ENCODE peak calls at places on chromosomes 4 and X, in four cellular contexts. One of them, this sample, is unnamed.

GRCh38 chrX:30779453-30780030 is 109.5 kb downstream of the TAB3 start:
- DNase-seq in lower leg skin: no peak
- DNase-seq in lung: no peak
- DNase-seq in Peyer's patch: no peak
- DNase-seq in this sample: no peak

GRCh38 chrX:22666441-22666840 is 333.3 kb upstream of the DDX53 start:
- DNase-seq in lower leg skin: no peak
- DNase-seq in lung: no peak
- DNase-seq in Peyer's patch: no peak
- DNase-seq in this sample: peak

GRCh38 chr4:152585036-152585439 is 49.1 kb upstream of the FBXW7 start:
- DNase-seq in lower leg skin: no peak
- DNase-seq in lung: no peak
- DNase-seq in Peyer's patch: no peak
- DNase-seq in this sample: no peak

GRCh38 chr4:186948361-186949291 is 225.0 kb upstream of the FAT1 start:
- DNase-seq in lower leg skin: no peak
- DNase-seq in lung: no peak
- DNase-seq in Peyer's patch: no peak
- DNase-seq in this sample: peak

GRCh38 chrX:30530591-30530990 is 47.0 kb downstream of the TASL start:
- DNase-seq in lower leg skin: no peak
- DNase-seq in lung: no peak
- DNase-seq in Peyer's patch: no peak
- DNase-seq in this sample: no peak

GRCh38 chrX:68396953-68397352 is 36.3 kb downstream of the OPHN1 start:
- DNase-seq in lower leg skin: no peak
- DNase-seq in lung: no peak
- DNase-seq in Peyer's patch: no peak
- DNase-seq in this sample: no peak

GRCh38 chrX:77085372-77085771 is 361.8 kb upstream of the FGF16 start:
- DNase-seq in lower leg skin: no peak
- DNase-seq in lung: no peak
- DNase-seq in Peyer's patch: no peak
- DNase-seq in this sample: no peak

GRCh38 chr4:1751155-1751918 is 30.0 kb downstream of the TACC3 start:
- DNase-seq in lower leg skin: no peak
- DNase-seq in lung: no peak
- DNase-seq in Peyer's patch: no peak
- DNase-seq in this sample: no peak

GRCh38 chrX:69508610-69509009 is 4.5 kb downstream of the NALF2 start:
- DNase-seq in lower leg skin: peak
- DNase-seq in lung: no peak
- DNase-seq in Peyer's patch: no peak
- DNase-seq in this sample: no peak

GRCh38 chrX:154429708-154430107 is 1.2 kb downstream of the ATP6AP1 start:
- DNase-seq in lower leg skin: no peak
- DNase-seq in lung: no peak
- DNase-seq in Peyer's patch: no peak
- DNase-seq in this sample: no peak

GRCh38 chr4:10063544-10064300 is 42.4 kb upstream of the SLC2A9 start:
- DNase-seq in lower leg skin: peak
- DNase-seq in lung: peak
- DNase-seq in Peyer's patch: peak
- DNase-seq in this sample: peak

GRCh38 chr4:37835806-37836205 is 9.3 kb downstream of the PGM2 start:
- DNase-seq in lower leg skin: no peak
- DNase-seq in lung: no peak
- DNase-seq in Peyer's patch: no peak
- DNase-seq in this sample: no peak

GRCh38 chr4:168842186-168842585 is 167.9 kb downstream of the CBR4 start:
- DNase-seq in lower leg skin: no peak
- DNase-seq in lung: no peak
- DNase-seq in Peyer's patch: no peak
- DNase-seq in this sample: no peak

GRCh38 chr4:40316333-40316781 is 18.8 kb upstream of the CHRNA9 start:
- DNase-seq in lower leg skin: peak
- DNase-seq in lung: no peak
- DNase-seq in Peyer's patch: no peak
- DNase-seq in this sample: peak
- H3K4me3 ChIP-seq in lower leg skin: no peak
- H3K4me3 ChIP-seq in lung: no peak
- H3K4me3 ChIP-seq in Peyer's patch: no peak
- H3K4me3 ChIP-seq in this sample: peak

GRCh38 chr4:149638073-149638472 is 177.6 kb downstream of the IQCM start:
- DNase-seq in lower leg skin: no peak
- DNase-seq in lung: no peak
- DNase-seq in Peyer's patch: no peak
- DNase-seq in this sample: no peak
- H3K4me3 ChIP-seq in lower leg skin: no peak
- H3K4me3 ChIP-seq in lung: no peak
- H3K4me3 ChIP-seq in Peyer's patch: no peak
- H3K4me3 ChIP-seq in this sample: no peak

DNA sequence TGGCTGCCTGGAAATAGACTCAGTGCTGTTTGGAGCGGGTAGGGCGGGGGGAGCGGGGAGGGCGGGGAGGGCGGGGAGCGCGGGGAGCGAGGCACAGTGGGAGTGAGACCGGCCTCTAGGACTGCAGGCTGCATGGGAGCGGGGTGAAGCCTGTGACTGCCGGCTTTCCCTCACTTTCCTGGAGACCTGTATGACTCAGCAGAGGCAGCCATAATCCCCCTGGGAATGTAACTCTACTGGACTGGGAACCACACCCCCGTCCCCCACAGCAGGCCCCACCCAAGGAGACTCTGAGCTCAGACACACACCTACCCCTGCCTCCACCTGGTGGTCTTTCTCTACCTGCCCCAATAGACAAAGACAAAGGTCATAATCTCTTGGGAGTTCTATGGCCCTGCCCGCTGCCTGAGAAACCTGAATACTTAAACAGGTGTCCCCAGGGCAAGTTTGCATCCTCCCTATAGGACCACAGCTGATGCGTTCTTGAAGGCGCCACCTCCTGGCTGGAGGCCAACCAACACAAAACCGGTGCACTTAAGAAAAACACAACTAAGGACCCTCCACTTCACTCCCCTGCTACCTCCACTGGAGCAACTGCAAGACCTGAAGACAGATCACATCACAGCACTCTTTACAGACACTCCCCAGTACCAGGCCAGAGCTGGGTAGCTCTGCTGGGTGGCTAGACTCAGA is 18.0 kb downstream of the HDAC8 start:
- DNase-seq in lower leg skin: no peak
- DNase-seq in lung: no peak
- DNase-seq in Peyer's patch: no peak
- DNase-seq in this sample: no peak
- H3K4me3 ChIP-seq in lower leg skin: no peak
- H3K4me3 ChIP-seq in lung: no peak
- H3K4me3 ChIP-seq in Peyer's patch: no peak
- H3K4me3 ChIP-seq in this sample: no peak

DNA sequence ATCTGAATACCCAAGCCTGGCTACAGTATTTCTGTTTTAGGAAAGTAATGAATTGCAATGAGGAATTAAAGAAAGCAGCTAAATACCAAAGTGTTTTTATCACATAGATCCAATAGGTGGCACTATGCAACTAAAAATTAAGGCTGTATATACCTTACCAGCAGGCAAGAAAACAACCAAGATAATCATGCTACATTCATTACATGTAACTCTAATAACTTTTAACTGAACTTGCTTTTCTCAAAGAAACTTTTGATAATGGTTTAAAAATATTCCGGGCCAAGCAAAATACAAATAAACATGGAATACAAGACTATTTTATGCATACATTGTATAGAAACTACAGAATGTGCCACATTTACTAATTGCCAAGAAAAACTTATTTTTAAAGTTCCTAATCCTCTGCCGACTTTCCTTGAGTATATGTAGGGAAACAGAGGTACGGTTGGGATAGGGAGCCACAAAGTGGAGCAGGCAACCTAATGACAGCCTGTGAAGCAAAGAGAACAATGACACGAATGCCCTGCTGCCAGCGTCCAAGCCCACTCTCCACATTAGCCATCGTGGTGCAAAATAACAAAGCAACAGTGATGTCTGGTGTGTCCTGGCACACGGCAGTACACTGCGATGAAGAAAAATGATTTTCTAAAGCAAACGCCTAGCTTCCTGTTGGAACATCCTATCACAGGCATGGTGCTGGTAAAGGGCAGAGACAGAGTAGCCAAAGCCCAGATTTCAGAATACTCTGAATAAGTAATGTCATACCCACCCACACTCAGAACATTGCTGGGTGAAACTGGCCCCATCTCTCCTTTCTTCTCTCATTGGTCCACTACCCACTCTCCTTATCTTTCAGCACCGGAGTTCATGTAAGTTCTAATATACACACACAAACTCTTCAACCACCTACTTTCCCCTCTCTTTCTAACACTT is 63.5 kb downstream of the SEC24D start:
- DNase-seq in lower leg skin: no peak
- DNase-seq in lung: no peak
- DNase-seq in Peyer's patch: no peak
- DNase-seq in this sample: peak
- H3K4me3 ChIP-seq in lower leg skin: no peak
- H3K4me3 ChIP-seq in lung: no peak
- H3K4me3 ChIP-seq in Peyer's patch: no peak
- H3K4me3 ChIP-seq in this sample: no peak

DNA sequence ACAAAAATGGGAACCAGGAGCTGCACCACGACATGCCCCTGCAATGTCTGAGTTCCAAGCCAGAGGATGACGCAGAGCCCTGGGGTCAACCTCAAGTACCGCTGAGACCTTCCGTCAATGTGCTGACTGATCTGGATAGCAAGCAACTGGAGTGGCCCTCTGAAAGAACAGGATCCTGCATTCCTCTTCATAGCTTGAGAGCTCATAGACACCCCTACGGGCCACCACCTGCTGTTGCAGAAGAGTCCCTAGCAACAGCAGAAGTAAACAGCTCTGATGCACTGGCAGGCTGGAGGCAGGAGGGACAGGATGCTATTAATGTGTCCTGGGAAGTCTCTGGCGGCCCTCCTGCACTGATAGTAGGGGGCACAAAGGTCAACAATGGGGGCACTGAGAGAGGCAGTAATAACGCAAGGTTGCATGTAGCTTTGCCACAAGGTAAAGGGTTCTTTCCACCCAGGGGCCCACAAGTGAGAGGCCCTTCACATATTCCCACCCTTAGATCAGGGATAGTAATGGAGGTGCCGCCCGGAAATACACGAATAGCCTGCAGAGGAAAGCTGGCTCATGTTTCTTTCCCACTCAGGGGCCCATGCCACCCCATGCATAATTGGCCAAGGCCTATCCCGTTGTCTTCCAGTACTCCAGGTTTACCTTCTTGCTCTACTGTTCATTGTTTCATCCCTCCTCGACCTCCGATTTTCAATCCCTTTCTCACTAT is 1.3 kb downstream of the PRR32 start:
- DNase-seq in lower leg skin: no peak
- DNase-seq in lung: peak
- DNase-seq in Peyer's patch: no peak
- DNase-seq in this sample: no peak
- H3K4me3 ChIP-seq in lower leg skin: no peak
- H3K4me3 ChIP-seq in lung: no peak
- H3K4me3 ChIP-seq in Peyer's patch: no peak
- H3K4me3 ChIP-seq in this sample: no peak

DNA sequence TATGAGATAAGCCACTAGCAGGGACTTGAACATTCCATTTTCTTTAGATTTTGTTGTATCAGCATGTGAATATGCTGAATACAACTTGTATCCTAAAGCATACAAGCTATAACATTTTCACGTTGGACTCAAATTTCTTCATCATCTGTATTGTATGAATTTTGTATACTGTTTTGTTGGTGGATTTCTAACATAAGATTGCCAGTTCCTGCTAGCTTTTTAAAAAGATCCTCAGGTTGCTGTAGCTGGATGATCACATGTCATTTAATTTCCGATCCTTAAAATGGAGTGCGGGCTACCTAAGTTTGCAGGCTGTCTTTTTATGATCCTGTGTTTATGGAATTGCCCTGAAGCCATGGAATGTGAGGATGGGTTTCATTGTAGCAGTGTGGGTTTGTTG is 6.9 kb downstream of the PDLIM5 start:
- DNase-seq in lower leg skin: no peak
- DNase-seq in lung: no peak
- DNase-seq in Peyer's patch: no peak
- DNase-seq in this sample: no peak
- H3K4me3 ChIP-seq in lower leg skin: no peak
- H3K4me3 ChIP-seq in lung: no peak
- H3K4me3 ChIP-seq in Peyer's patch: no peak
- H3K4me3 ChIP-seq in this sample: no peak

GRCh38 chr4:183659919-183660318 is 826 bp downstream of the TRAPPC11 start:
- DNase-seq in lower leg skin: no peak
- DNase-seq in lung: no peak
- DNase-seq in Peyer's patch: no peak
- DNase-seq in this sample: peak

GRCh38 chr4:183658362-183659028 is 490 bp downstream of the RWDD4 start:
- DNase-seq in lower leg skin: no peak
- DNase-seq in lung: no peak
- DNase-seq in Peyer's patch: peak
- DNase-seq in this sample: peak

GRCh38 chr4:183657564-183657963 is 1.4 kb downstream of the RWDD4 start:
- DNase-seq in lower leg skin: no peak
- DNase-seq in lung: no peak
- DNase-seq in Peyer's patch: no peak
- DNase-seq in this sample: peak

GRCh38 chr4:183659029-183659870 is at the start of the genes RWDD4 and TRAPPC11:
- DNase-seq in lower leg skin: peak
- DNase-seq in lung: peak
- DNase-seq in Peyer's patch: peak
- DNase-seq in this sample: peak
- H3K4me3 ChIP-seq in lower leg skin: peak
- H3K4me3 ChIP-seq in lung: peak
- H3K4me3 ChIP-seq in Peyer's patch: peak
- H3K4me3 ChIP-seq in this sample: peak

GRCh38 chrX:1393871-1394615 is 2.1 kb upstream of the SLC25A6 start:
- DNase-seq in lower leg skin: peak
- DNase-seq in lung: no peak
- DNase-seq in Peyer's patch: peak
- DNase-seq in this sample: no peak
- H3K4me3 ChIP-seq in lower leg skin: no peak
- H3K4me3 ChIP-seq in lung: no peak
- H3K4me3 ChIP-seq in Peyer's patch: peak
- H3K4me3 ChIP-seq in this sample: no peak

GRCh38 chrX:150366951-150367545 is 3.9 kb downstream of the MAMLD1 start:
- DNase-seq in lower leg skin: no peak
- DNase-seq in lung: no peak
- DNase-seq in Peyer's patch: no peak
- DNase-seq in this sample: no peak
- H3K4me3 ChIP-seq in lower leg skin: no peak
- H3K4me3 ChIP-seq in lung: no peak
- H3K4me3 ChIP-seq in Peyer's patch: peak
- H3K4me3 ChIP-seq in this sample: no peak